ENCODE peak calls at places on chromosomes 4 and X, in six cellular contexts. Q, F, C, V, N and H are unnamed samples.

GRCh38 chr4:61374612-61374920 is 174.4 kb downstream of the ADGRL3 start:
- DNase-seq in F (no peak), C (no peak), Q (peak), N (no peak), V (no peak), H (no peak)

GRCh38 chr4:167218022-167218608 is 16.2 kb downstream of the SPOCK3 start:
- DNase-seq in Q (no peak), N (no peak), C (no peak), V (no peak), F (no peak), H (no peak)

GRCh38 chr4:89746377-89746776 is 90.6 kb downstream of the SNCA start:
- DNase-seq in N (no peak), F (no peak), V (no peak), C (no peak), Q (no peak), H (no peak)

GRCh38 chr4:151866266-151866918 is 105.6 kb upstream of the GATB start:
- DNase-seq in V (peak), C (no peak), F (no peak), Q (no peak), N (no peak), H (no peak)

GRCh38 chr4:176238157-176238608 is 30.8 kb downstream of the ASB5 start:
- DNase-seq in N (no peak), V (no peak), F (no peak), C (no peak), Q (no peak), H (no peak)

GRCh38 chr4:174218127-174218790 is 65.2 kb downstream of the FBXO8 start:
- DNase-seq in Q (no peak), C (no peak), N (no peak), F (no peak), V (peak), H (no peak)

GRCh38 chr4:3852309-3852708 is 86.1 kb downstream of the ADRA2C start:
- DNase-seq in C (no peak), Q (no peak), N (no peak), F (no peak), V (no peak), H (no peak)

GRCh38 chr4:2462218-2462991 is 6.5 kb upstream of the RNF4 start:
- DNase-seq in Q (peak), F (no peak), V (peak), C (peak), N (peak), H (peak)

GRCh38 chr4:123587983-123588494 is 191.4 kb downstream of the SPRY1 start:
- DNase-seq in C (peak), F (peak), Q (peak), V (no peak), N (no peak), H (no peak)

GRCh38 chr4:70948665-70949284 is 44.7 kb upstream of the DCK start:
- DNase-seq in N (no peak), C (no peak), Q (no peak), F (no peak), V (peak), H (no peak)

GRCh38 chr4:1855334-1856070 is 454 bp downstream of the LETM1 start:
- DNase-seq in V (no peak), N (peak), C (no peak), Q (peak), F (no peak), H (no peak)

GRCh38 chrX:38923451-38923969 is 122.3 kb downstream of the MID1IP1 start:
- DNase-seq in V (no peak), Q (peak), N (no peak), F (no peak), C (no peak), H (no peak)

GRCh38 chr4:95998311-95998710 is 158.4 kb downstream of the PDHA2 start:
- DNase-seq in V (no peak), N (no peak), Q (no peak), F (no peak), C (no peak), H (no peak)

GRCh38 chr4:156185514-156185913 is 231.8 kb upstream of the CTSO start:
- DNase-seq in Q (no peak), C (no peak), V (no peak), F (no peak), N (no peak), H (no peak)

GRCh38 chr4:181528570-181529184 is 714.5 kb upstream of the TENM3 start:
- DNase-seq in F (no peak), V (peak), C (peak), Q (peak), N (peak), H (no peak)

GRCh38 chrX:9483376-9483775 is 18.5 kb downstream of the TBL1X start:
- DNase-seq in C (no peak), V (no peak), F (no peak), Q (no peak), N (no peak), H (no peak)

GRCh38 chr4:3880595-3881120 is 114.5 kb downstream of the ADRA2C start:
- DNase-seq in N (peak), C (peak), F (peak), V (peak), Q (peak), H (peak)

GRCh38 chrX:12802741-12803140 is 11.5 kb downstream of the PRPS2 start:
- DNase-seq in C (no peak), N (no peak), Q (no peak), V (no peak), F (no peak), H (no peak)

GRCh38 chr4:110850461-110851447 is 227.9 kb upstream of the PITX2 start:
- DNase-seq in C (no peak), F (no peak), N (no peak), V (no peak), Q (peak), H (no peak)

GRCh38 chrX:65932173-65933084 is 107.5 kb downstream of the VSIG4 start:
- DNase-seq in N (no peak), Q (no peak), C (no peak), F (no peak), V (peak), H (no peak)

DNA sequence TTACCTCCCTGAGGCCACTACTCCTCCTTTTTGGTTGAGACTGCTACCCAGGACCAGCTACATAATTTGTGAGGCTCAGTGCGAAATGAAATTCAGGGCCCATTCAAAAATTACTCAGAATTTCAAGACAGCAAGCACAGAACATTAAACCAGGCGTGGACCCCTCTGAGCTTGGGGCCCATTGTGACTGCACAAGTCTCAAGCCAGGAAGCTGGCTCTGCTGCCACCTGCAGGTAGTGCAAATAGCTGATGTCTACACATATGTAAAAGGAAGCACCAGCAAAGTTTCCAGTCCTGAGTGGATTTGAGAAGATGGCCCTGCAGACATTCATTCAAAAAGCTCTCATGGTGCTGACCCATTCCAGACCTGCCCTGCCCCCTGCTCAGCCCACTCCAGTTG is 213.4 kb upstream of the LNX1 start:
- DNase-seq in Q (peak), N (peak), C (peak), F (no peak), V (peak), H (no peak)
- H3K4me3 ChIP-seq in Q (no peak), N (no peak), C (no peak), F (no peak), V (no peak), H (no peak)

GRCh38 chrX:40166582-40166981 is 68.8 kb upstream of the BCOR start:
- DNase-seq in V (peak), N (no peak), Q (no peak), C (no peak), F (no peak), H (no peak)

GRCh38 chrX:40168183-40169015 is 70.6 kb upstream of the BCOR start:
- DNase-seq in N (no peak), F (no peak), Q (no peak), V (peak), C (no peak), H (no peak)

GRCh38 chrX:40169193-40170086 is 71.7 kb upstream of the BCOR start:
- DNase-seq in V (peak), C (peak), N (peak), Q (peak), F (no peak), H (no peak)

GRCh38 chrX:40165861-40166260 is 68.1 kb upstream of the BCOR start:
- DNase-seq in N (no peak), V (no peak), C (no peak), F (no peak), Q (no peak), H (no peak)

DNA sequence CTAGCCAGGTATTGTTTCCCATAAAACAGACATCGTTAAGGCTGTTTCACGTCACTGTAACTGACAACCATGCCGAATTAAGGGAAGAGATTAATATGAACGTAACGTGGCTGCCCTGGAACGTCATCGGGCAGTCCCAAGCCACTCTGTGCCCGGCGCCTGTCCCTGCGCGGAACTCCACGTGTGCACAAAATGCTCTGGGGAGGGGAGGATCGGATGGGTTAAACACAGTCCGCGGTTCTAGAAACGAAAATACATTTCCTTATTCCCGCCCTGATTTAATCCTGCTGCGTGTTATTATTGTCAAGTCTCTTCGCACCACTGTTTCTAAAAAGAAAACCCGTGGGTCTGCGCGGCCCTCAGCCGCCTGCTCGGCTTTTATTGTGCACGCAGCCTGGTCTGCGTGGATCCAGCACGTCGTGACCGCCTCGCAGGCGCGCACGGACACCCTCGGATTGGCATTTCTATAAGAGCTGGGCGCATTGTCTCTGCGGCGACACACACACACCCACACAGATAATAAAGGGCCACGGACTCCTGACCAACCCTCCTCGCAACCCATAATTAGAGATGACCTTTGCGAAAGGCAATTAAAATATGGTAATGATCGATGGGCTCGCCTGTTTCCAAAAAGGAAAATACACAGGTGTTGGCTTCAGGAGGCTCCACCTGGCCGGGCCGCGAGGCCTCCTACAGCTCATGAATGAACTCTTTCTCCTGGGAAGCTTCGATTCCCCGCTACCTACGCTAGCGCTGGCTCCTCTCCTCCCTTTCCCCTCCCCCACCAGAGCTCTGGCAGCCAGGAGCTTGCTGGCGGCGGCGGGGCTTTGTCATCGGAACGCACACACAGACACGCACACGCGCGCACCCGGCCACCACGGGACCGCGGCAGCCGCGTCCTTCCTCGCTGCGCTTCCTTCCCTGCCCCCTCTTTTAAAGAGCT is 69.8 kb upstream of the BCOR start:
- DNase-seq in Q (no peak), F (no peak), V (peak), N (no peak), C (no peak), H (no peak)
- H3K4me3 ChIP-seq in Q (no peak), F (no peak), V (no peak), N (no peak), C (peak), H (peak)

GRCh38 chrX:47321386-47321785 is 49.0 kb upstream of the ZNF157 start:
- DNase-seq in F (peak), N (no peak), V (peak), C (no peak), Q (peak), H (no peak)
- H3K4me3 ChIP-seq in F (no peak), N (no peak), V (no peak), C (no peak), Q (no peak), H (no peak)

GRCh38 chr4:56876264-56876663 is 31.4 kb upstream of the REST start:
- DNase-seq in F (no peak), V (no peak), N (no peak), C (no peak), Q (no peak), H (no peak)

GRCh38 chr4:56874918-56875317 is 32.8 kb upstream of the REST start:
- DNase-seq in V (no peak), F (no peak), C (no peak), N (no peak), Q (no peak), H (no peak)

GRCh38 chr4:56871357-56871993 is 36.2 kb upstream of the REST start:
- DNase-seq in Q (no peak), F (peak), N (no peak), V (peak), C (no peak), H (no peak)

GRCh38 chr4:56870927-56871326 is 36.8 kb upstream of the REST start:
- DNase-seq in N (no peak), F (peak), V (no peak), C (no peak), Q (no peak), H (no peak)

DNA sequence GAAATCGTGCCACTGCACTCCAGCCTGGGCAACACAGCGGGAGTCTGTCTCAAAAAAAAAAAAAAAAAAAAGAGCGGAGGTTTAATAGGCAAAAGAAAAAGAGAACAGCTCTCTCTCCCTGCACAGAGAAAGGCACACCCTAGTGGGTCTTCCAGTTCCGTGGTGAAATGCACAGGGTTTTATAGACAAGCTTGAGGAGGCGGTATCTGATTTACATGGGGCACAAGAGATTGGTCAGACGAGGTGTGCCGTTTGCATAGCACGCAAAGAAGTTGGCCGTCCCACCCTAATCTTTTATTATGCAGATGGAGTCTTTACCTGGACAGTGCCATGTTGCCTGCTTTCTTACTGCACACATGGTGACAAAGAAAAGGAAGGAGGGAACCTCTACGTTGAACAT is 33.5 kb upstream of the REST start:
- DNase-seq in F (no peak), N (no peak), C (no peak), Q (no peak), V (no peak), H (no peak)
- H3K4me3 ChIP-seq in F (no peak), N (no peak), C (no peak), Q (no peak), V (no peak), H (no peak)

GRCh38 chr4:153258750-153259149 is 54.5 kb downstream of the TRIM2 start:
- DNase-seq in F (no peak), N (no peak), V (no peak), C (no peak), Q (no peak), H (no peak)

GRCh38 chr4:153260553-153261306 is 56.5 kb downstream of the TRIM2 start:
- DNase-seq in F (no peak), Q (no peak), N (no peak), V (peak), C (no peak), H (no peak)

GRCh38 chr4:153257966-153258365 is 53.7 kb downstream of the TRIM2 start:
- DNase-seq in F (no peak), Q (no peak), N (no peak), V (peak), C (no peak), H (no peak)

GRCh38 chr4:153260152-153260551 is 55.9 kb downstream of the TRIM2 start:
- DNase-seq in N (no peak), V (peak), F (no peak), C (no peak), Q (no peak), H (no peak)

DNA sequence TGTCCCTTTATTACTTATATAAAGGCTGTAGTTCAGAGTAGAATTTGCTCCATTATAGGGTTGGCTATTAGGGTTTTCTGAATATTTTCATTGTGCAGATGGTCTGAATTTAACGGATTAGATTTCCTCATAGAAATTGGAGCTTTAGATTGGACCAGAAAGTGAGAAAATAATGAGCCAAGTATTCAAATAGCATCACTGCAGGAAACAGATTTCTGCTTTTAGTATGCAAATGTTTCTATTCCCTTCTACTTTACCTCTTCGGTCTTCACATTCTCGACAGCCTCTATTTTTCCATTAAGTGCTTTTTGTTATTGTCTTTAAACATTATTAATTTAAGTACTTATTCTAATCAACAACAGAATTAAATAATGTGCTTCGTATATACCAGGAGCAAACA is 55.4 kb downstream of the TRIM2 start:
- DNase-seq in Q (no peak), V (no peak), N (no peak), C (no peak), F (no peak), H (no peak)
- H3K4me3 ChIP-seq in Q (no peak), V (no peak), N (no peak), C (no peak), F (no peak), H (no peak)

DNA sequence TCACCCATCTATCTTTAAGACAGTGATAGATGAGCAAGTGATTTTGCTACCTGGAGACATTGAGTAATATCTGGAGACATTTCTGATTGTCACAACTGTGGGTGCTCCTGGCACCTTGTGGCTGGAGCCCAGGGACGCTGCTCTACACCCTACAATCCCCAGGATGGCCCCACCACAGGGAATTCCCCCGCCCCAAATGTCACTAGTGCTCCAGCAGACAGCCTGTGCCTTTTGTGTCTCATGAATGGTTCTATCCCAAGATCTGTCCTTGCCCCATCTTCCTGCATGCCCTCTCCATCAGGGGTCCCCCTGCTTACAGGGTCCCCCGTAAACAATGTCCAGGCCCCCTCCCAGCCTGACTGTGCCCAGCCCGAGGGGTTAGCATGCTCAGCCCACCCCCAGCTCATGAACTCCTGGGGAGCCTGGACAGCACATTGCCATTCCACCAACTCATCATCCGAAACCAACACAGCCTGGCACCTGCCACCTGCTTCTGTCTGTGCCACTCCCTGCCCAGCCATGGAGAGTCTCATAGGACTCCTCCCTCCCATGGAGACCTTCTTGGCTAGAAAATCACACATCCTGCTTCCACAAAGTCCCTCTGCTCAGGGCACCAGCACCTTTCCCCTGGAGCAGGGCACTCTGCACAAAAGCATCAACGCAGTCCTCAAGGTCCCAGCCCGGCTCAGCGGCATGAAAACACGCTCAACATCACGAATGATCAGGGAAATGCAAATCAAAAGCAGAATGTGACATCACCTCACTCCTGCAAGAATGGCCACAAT is 5.7 kb downstream of the P2RY8 start:
- DNase-seq in V (no peak), F (peak), Q (no peak), C (no peak), N (no peak), H (no peak)
- H3K4me3 ChIP-seq in V (no peak), F (no peak), Q (no peak), C (no peak), N (no peak), H (no peak)

GRCh38 chr4:7780751-7781348 is 158.8 kb downstream of the AFAP1 start:
- DNase-seq in C (no peak), N (no peak), Q (no peak), V (no peak), F (no peak), H (no peak)

GRCh38 chr4:7779194-7779768 is 160.4 kb downstream of the AFAP1 start:
- DNase-seq in F (no peak), C (no peak), Q (peak), N (no peak), V (no peak), H (peak)

GRCh38 chr4:7777017-7777710 is 162.5 kb downstream of the AFAP1 start:
- DNase-seq in V (no peak), F (no peak), Q (no peak), C (no peak), N (no peak), H (peak)

GRCh38 chr4:7777871-7778523 is 161.7 kb downstream of the AFAP1 start:
- DNase-seq in V (no peak), C (no peak), N (no peak), F (no peak), Q (no peak), H (no peak)

GRCh38 chr4:7778524-7779193 is 161.0 kb downstream of the AFAP1 start:
- DNase-seq in V (no peak), N (no peak), F (no peak), C (no peak), Q (no peak), H (peak)
- H3K4me3 ChIP-seq in V (no peak), N (peak), F (no peak), C (no peak), Q (no peak), H (peak)

GRCh38 chrX:15855562-15856256 is 1.1 kb upstream of the AP1S2 start:
- DNase-seq in N (peak), C (no peak), V (no peak), Q (no peak), F (no peak), H (no peak)

GRCh38 chrX:15854080-15854655 is 445 bp downstream of the AP1S2 start:
- DNase-seq in F (peak), Q (peak), V (peak), N (peak), C (peak), H (peak)

GRCh38 chrX:15853586-15854079 is 980 bp downstream of the AP1S2 start:
- DNase-seq in V (no peak), F (no peak), C (no peak), Q (no peak), N (no peak), H (no peak)

GRCh38 chrX:15854712-15855561 is at the start of gene AP1S2:
- DNase-seq in N (peak), Q (peak), V (peak), F (peak), C (peak), H (peak)

DNA sequence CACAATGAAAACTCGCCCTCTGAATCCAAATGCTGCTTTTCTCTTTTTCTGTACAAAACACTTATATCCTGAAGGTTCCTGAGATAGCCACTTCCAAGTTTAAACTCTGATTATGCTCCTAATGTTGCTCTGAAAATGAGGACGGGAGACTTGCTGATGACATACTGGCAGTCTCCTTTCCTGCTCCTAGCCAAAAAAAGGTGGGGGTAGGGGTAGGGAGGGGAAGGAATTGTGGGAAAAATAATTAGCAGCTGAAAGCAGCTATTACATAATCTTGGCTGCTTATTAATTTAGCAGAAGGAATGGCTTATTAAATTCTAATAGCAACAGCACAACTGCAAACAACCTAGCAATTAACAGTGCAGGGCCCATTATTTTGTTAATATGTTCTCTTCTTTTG is 2.0 kb upstream of the AP1S2 start:
- DNase-seq in Q (no peak), N (no peak), C (no peak), F (no peak), V (no peak), H (no peak)
- H3K4me3 ChIP-seq in Q (no peak), N (peak), C (no peak), F (no peak), V (no peak), H (no peak)